ENCODE peak calls at places on chromosomes 5 and 9, in five cellular contexts. H is CD4-positive, alpha-beta memory T cell; B is naive thymus-derived CD4-positive, alpha-beta T cell; W is SJSA1; L is gastrocnemius medialis. Y is an unnamed sample.

GRCh38 chr5:180381428-180381827 is 28.3 kb upstream of the GFPT2 start:
- DNase-seq in B (no peak), L (no peak), W (no peak), H (no peak), Y (no peak)

GRCh38 chr9:37529111-37529510 is 43.4 kb downstream of the POLR1E start:
- DNase-seq in L (peak; percentile 31), W (no peak), B (peak; percentile 36), H (peak; percentile 82), Y (no peak)

GRCh38 chr5:150473673-150474358 is 24.3 kb upstream of the RPS14 start:
- DNase-seq in H (no peak), L (no peak), W (peak; percentile 97), B (no peak), Y (no peak)

GRCh38 chr9:68775003-68775730 is 70.1 kb downstream of the PIP5K1B start:
- DNase-seq in L (peak; percentile 58), H (no peak), B (no peak), W (no peak), Y (no peak)

GRCh38 chr9:38643456-38644173 is 23.2 kb upstream of the ANKRD18A start:
- DNase-seq in L (no peak), W (no peak), B (no peak), H (no peak), Y (peak; percentile 18)

GRCh38 chr9:137237759-137238726 is 3.0 kb upstream of the TUBB4B start:
- DNase-seq in B (no peak), W (no peak), L (peak; percentile 67), H (no peak), Y (no peak)

GRCh38 chr9:87763286-87763685 is 37.4 kb downstream of the CTSL start:
- DNase-seq in H (no peak), W (no peak), L (no peak), B (no peak), Y (no peak)

GRCh38 chr9:89889865-89890264 is 285.1 kb downstream of the GADD45G start:
- DNase-seq in W (no peak), L (no peak), H (no peak), B (no peak), Y (no peak)

GRCh38 chr5:150066901-150067396 is 19.4 kb downstream of the CSF1R start:
- DNase-seq in L (peak; percentile 6), W (peak; percentile 41), H (no peak), B (no peak), Y (no peak)

GRCh38 chr5:1184481-1184880 is 16.9 kb upstream of the SLC6A19 start:
- DNase-seq in H (no peak), L (no peak), W (no peak), B (peak; percentile 8), Y (no peak)

GRCh38 chr5:131265318-131265803 is 1.5 kb downstream of the CDC42SE2 start:
- DNase-seq in B (no peak), W (no peak), H (no peak), L (no peak), Y (no peak)

GRCh38 chr9:18362901-18363685 is 110.9 kb upstream of the ADAMTSL1 start:
- DNase-seq in B (no peak), W (peak; percentile 1), L (no peak), H (no peak), Y (no peak)

GRCh38 chr9:125418404-125418803 is 156.8 kb downstream of the GAPVD1 start:
- DNase-seq in B (no peak), W (no peak), L (no peak), H (no peak), Y (no peak)

GRCh38 chr5:27875148-27875547 is 836.8 kb upstream of the CDH9 start:
- DNase-seq in W (no peak), L (no peak), H (no peak), B (no peak), Y (no peak)

GRCh38 chr9:6186691-6187090 is 28.9 kb upstream of the IL33 start:
- DNase-seq in B (no peak), L (no peak), H (no peak), W (no peak), Y (no peak)

GRCh38 chr5:129963359-129963758 is 59.1 kb downstream of the CHSY3 start:
- DNase-seq in W (no peak), H (no peak), L (no peak), B (no peak), Y (no peak)

GRCh38 chr9:137027369-137028012 is 546 bp downstream of the ABCA2 start:
- DNase-seq in L (no peak), W (no peak), H (no peak), B (no peak), Y (no peak)

GRCh38 chr5:5298841-5299543 is 123.5 kb upstream of the ICE1 start:
- DNase-seq in B (no peak), H (no peak), L (no peak), W (no peak), Y (no peak)

GRCh38 chr9:116697887-116698286 is 10.8 kb downstream of the TRIM32 start:
- DNase-seq in B (no peak), W (no peak), L (no peak), H (no peak), Y (no peak)

GRCh38 chr5:74631088-74631960 is 9.2 kb downstream of the ENC1 start:
- DNase-seq in W (peak; percentile 81), L (no peak), H (peak; percentile 22), B (no peak), Y (no peak)

GRCh38 chr5:114360816-114361723 is 800 bp upstream of the KCNN2 start:
- DNase-seq in H (no peak), B (no peak), L (no peak), W (peak; percentile 25), Y (no peak)

GRCh38 chr5:139817362-139817761 is 21.8 kb downstream of the PSD2 start:
- DNase-seq in W (no peak), L (no peak), H (no peak), B (no peak), Y (no peak)

GRCh38 chr5:175830586-175831300 is 40.6 kb upstream of the CPLX2 start:
- DNase-seq in B (no peak), L (no peak), W (no peak), H (no peak), Y (no peak)
- H3K27ac ChIP-seq in B (no peak overlapping the region), L (no peak overlapping the region), W (no peak overlapping the region), H (no peak overlapping the region), Y (no peak overlapping the region)

GRCh38 chr9:107638496-107638895 is 148.9 kb upstream of the KLF4 start:
- DNase-seq in W (peak; percentile 57), L (no peak), H (no peak), B (no peak), Y (no peak)
- H3K4me3 ChIP-seq in W (peak overlapping the region; percentile 46), L (peak overlapping the region; percentile 65), H (no peak overlapping the region), B (no peak overlapping the region), Y (no peak overlapping the region)

DNA sequence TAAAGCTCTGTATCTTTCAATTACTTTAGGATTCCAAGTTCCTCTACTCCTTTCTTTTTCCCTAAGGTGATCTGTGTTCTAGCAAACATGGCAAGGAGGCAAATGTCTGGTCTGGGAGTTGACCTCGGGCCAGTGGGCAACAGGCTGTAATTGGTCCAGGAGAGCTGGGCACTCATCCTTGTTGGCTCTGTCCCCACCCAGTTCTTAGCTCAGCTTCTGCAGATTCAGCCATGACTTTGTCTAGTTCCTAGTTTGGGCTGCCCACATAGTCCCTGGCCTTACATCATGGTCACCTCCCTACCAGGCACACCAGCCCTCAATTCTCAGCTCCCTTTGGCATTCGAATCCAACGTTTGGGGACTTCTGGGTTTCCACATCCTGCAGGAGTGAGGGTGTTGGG is 92.1 kb upstream of the DAP start:
- DNase-seq in B (no peak), L (no peak), W (no peak), H (no peak), Y (no peak)
- H3K27ac ChIP-seq in B (no peak overlapping the region), L (no peak overlapping the region), W (no peak overlapping the region), H (no peak overlapping the region), Y (no peak overlapping the region)

GRCh38 chr9:130933114-130934046 is 5.7 kb downstream of the FIBCD1 start:
- DNase-seq in W (no peak), L (no peak), B (no peak), H (no peak), Y (no peak)
- H3K4me3 ChIP-seq in W (no peak overlapping the region), L (no peak overlapping the region), B (no peak overlapping the region), H (no peak overlapping the region), Y (no peak overlapping the region)

DNA sequence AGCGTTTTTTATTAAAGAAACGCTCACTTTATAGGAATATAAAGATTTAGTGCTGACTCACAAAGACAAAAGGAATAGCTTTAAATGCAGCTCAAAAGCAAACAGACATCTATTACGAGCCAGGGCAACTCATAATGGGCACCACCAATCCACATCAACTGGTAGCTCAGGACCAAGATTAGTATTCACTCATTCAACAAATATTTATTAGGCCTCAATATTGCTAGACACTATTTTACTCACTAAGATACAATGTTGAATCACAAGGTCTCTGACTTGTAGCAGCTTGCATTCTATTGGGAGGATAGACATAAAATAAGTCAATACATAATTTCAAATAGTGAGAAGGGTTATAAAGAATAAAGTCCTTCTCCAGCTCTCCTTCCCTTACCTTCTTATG is 8.0 kb upstream of the MAN2A1 start:
- DNase-seq in H (no peak), B (no peak), W (no peak), L (no peak), Y (no peak)
- H3K27ac ChIP-seq in H (no peak overlapping the region), B (no peak overlapping the region), W (peak overlapping the region; percentile 85), L (no peak overlapping the region), Y (no peak overlapping the region)